ENCODE peak calls at places on chromosomes 11 and 22, in six cellular contexts. P is NB4, G is fibroblast of the aortic adventitia, W is fibroblast of pulmonary artery, V is stomach, Z is tibial artery. S is an unnamed sample.
A peak's percentile ranks its signal among the peaks of the same experiment; 100 is the strongest.

GRCh38 chr11:6812391-6813005 is 13.0 kb upstream of the OR6A2 start:
- DNase-seq in W (peak; percentile 55), Z (no peak), G (peak; percentile 54), V (no peak), P (peak; percentile 54), S (peak; percentile 48)

GRCh38 chr11:73139476-73140198 is 2.5 kb downstream of the FCHSD2 start:
- DNase-seq in W (peak; percentile 69), V (no peak), G (peak; percentile 50), P (no peak), Z (no peak), S (peak; percentile 35)

GRCh38 chr11:126113515-126113957 is 50.9 kb upstream of the CDON start:
- DNase-seq in P (peak; percentile 43), V (peak; percentile 93), Z (peak; percentile 97), W (peak; percentile 94), G (peak; percentile 99), S (peak; percentile 99)

GRCh38 chr11:117657801-117658200 is 139.2 kb downstream of the DSCAML1 start:
- DNase-seq in W (no peak), V (no peak), G (no peak), P (no peak), Z (no peak), S (no peak)

GRCh38 chr11:7964873-7965272 is 374 bp downstream of the NLRP10 start:
- DNase-seq in W (no peak), V (no peak), G (peak; percentile 75), Z (no peak), P (no peak), S (peak; percentile 87)

GRCh38 chr11:99739464-99740089 is 718.8 kb downstream of the CNTN5 start:
- DNase-seq in W (peak; percentile 72), V (no peak), Z (no peak), P (peak; percentile 53), G (peak; percentile 2), S (peak; percentile 44)

GRCh38 chr11:127564803-127565202 is 564.2 kb upstream of the KIRREL3 start:
- DNase-seq in V (no peak), Z (no peak), G (no peak), P (peak; percentile 12), W (no peak), S (no peak)

GRCh38 chr11:61912991-61913698 is 4.2 kb downstream of the RAB3IL1 start:
- DNase-seq in W (no peak), G (no peak), Z (peak; percentile 55), V (no peak), P (no peak), S (no peak)

GRCh38 chr11:574632-575323 is 1.5 kb upstream of the PHRF1 start:
- DNase-seq in W (no peak), Z (no peak), V (no peak), G (no peak), P (no peak), S (no peak)

GRCh38 chr22:50170453-50171318 is at the start of gene PANX2:
- DNase-seq in V (no peak), Z (no peak), W (peak; percentile 24), G (no peak), P (no peak), S (no peak)

GRCh38 chr11:46069595-46069994 is 51.7 kb downstream of the PHF21A start:
- DNase-seq in G (no peak), Z (no peak), P (no peak), V (no peak), W (no peak), S (no peak)

GRCh38 chr11:126061707-126062678 is 673 bp downstream of the CDON start:
- DNase-seq in G (peak; percentile 53), P (no peak), Z (peak; percentile 73), V (no peak), W (peak; percentile 12), S (peak; percentile 52)

GRCh38 chr11:6926208-6927029 is at the start of gene ZNF215:
- DNase-seq in W (peak; percentile 90), G (peak; percentile 70), V (peak; percentile 56), P (no peak), Z (peak; percentile 76), S (peak; percentile 85)

GRCh38 chr11:17653606-17654005 is 65.8 kb upstream of the MYOD1 start:
- DNase-seq in W (no peak), P (no peak), G (no peak), Z (no peak), V (no peak), S (no peak)

GRCh38 chr11:66050581-66051231 is 1.5 kb upstream of the SF3B2 start:
- DNase-seq in G (no peak), V (no peak), Z (no peak), W (no peak), P (no peak), S (no peak)

GRCh38 chr11:13334068-13334785 is 56.6 kb downstream of the BMAL1 start:
- DNase-seq in G (no peak), W (no peak), V (no peak), Z (no peak), P (no peak), S (no peak)

GRCh38 chr22:45230026-45230845 is 10.5 kb downstream of the KIAA0930 start:
- DNase-seq in V (no peak), Z (no peak), W (no peak), G (no peak), P (peak; percentile 76), S (no peak)

GRCh38 chr11:111604392-111605009 is 2.3 kb downstream of the SIK2 start:
- DNase-seq in P (peak; percentile 67), Z (no peak), W (peak; percentile 57), G (peak; percentile 60), V (no peak), S (peak; percentile 69)

GRCh38 chr22:30187094-30187493 is 59.5 kb downstream of the LIF start:
- DNase-seq in Z (no peak), P (no peak), W (no peak), G (no peak), V (no peak), S (no peak)

GRCh38 chr11:44072757-44073658 is 6.9 kb downstream of the ACCS start:
- DNase-seq in V (no peak), W (no peak), G (no peak), Z (no peak), P (peak; percentile 15), S (no peak)

GRCh38 chr11:95585071-95585751 is 204.4 kb downstream of the FAM76B start:
- DNase-seq in G (peak; percentile 67), P (no peak), V (no peak), Z (no peak), W (peak; percentile 34), S (peak; percentile 66)
- H3K4me3 ChIP-seq in G (no peak overlapping the region), P (no peak overlapping the region), V (no peak overlapping the region), Z (no peak overlapping the region), W (no peak overlapping the region), S (no peak overlapping the region)

GRCh38 chr22:48825802-48826520 is 1001.7 kb downstream of the BRD1 start:
- DNase-seq in P (no peak), V (no peak), Z (peak; percentile 57), G (no peak), W (no peak), S (no peak)

GRCh38 chr22:48827904-48828555 is 999.6 kb downstream of the BRD1 start:
- DNase-seq in G (no peak), W (no peak), P (no peak), V (no peak), Z (peak; percentile 55), S (no peak)

GRCh38 chr22:48828688-48829087 is 999.0 kb downstream of the BRD1 start:
- DNase-seq in G (no peak), W (no peak), V (no peak), Z (peak; percentile 29), P (no peak), S (no peak)

GRCh38 chr22:48826546-48826945 is 1001.1 kb downstream of the BRD1 start:
- DNase-seq in G (no peak), V (no peak), Z (peak; percentile 50), P (no peak), W (no peak), S (no peak)

GRCh38 chr22:48827228-48827810 is 1000.4 kb downstream of the BRD1 start:
- DNase-seq in V (no peak), W (no peak), G (no peak), P (no peak), Z (peak; percentile 12), S (no peak)
- TF ChIP-seq CTCF in V (no peak), W (no peak), G (no peak), P (no peak), Z (no peak), S (no peak)

GRCh38 chr11:2883717-2884423 is 1.7 kb downstream of the CDKN1C start:
- DNase-seq in Z (peak; percentile 71), P (no peak), G (peak; percentile 17), V (no peak), W (peak; percentile 33), S (no peak)
- H3K4me3 ChIP-seq in Z (peak overlapping the region; percentile 89), P (no peak overlapping the region), G (peak overlapping the region; percentile 71), V (peak overlapping the region; percentile 86), W (peak overlapping the region; percentile 60), S (peak overlapping the region; percentile 15)

DNA sequence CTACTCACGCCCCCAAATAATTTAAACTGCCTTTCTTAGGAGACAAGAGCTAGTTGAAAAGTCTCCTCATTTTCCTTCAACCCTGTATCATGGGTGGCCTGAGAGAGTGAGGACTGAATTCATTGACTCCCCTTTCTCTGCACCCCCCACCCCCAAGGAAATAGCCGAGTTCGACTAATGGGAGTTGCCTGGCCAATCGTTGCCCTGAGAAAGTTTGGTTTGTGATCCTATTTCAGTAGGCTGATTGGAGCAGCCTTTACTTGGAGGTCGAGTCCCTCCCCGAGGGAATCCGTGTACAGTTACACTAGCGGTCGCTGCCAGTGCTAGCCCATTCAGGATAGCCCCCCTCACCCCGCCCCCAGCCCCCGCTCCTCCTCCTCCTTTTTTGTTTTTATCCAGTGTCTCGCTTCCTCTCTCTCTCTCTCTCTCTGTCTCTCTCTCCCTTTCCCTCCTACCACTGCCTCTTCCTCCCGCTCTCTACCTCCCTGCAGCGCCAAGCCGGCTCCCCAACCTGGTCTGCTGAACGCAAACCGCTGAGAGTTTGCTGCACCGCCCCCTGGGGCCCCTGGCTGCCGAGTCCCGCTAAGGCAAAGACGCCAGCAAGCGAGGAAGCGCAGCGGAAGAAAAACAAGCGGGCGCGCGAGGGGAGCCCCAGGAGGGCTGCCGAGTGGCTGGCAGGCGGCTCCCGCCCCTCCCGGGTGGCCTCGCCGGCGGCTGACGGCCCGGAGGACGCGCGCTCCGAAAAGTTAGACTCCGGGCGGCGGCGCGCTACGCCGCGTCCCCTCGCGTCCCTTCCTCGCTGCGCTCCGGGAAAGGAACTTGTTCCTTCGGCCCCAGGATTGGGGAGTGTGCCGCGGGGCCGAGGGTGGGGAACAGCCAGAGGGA is at the start of gene GRAMD1B:
- DNase-seq in P (peak; percentile 93), G (peak; percentile 66), Z (no peak), W (peak; percentile 86), V (peak; percentile 47), S (peak; percentile 37)
- TF ChIP-seq CTCF in P (no peak), G (peak; percentile 27), Z (no peak), W (peak; percentile 14), V (no peak), S (no peak)

S was measured in fibroblast of mammary gland.